ENCODE peak calls at places on chromosomes 5 and 9, in eight cellular contexts. Y is choroid plexus epithelial cell, B is GM20000, O is RWPE1, W is tibial nerve, V is HFFc6, P is BE2C, Z is colonic mucosa. R is an unnamed sample.

GRCh38 chr5:179227578-179228311 is 117.5 kb downstream of the ADAMTS2 start:
- DNase-seq in Y (peak), B (no peak), O (no peak), W (no peak), V (no peak), P (no peak), Z (no peak), R (no peak)

GRCh38 chr5:134889335-134889734 is 15.2 kb downstream of the TXNDC15 start:
- DNase-seq in Y (no peak), B (no peak), O (no peak), W (no peak), V (no peak), P (no peak), Z (no peak), R (no peak)

GRCh38 chr5:151772868-151773561 is 1.3 kb downstream of the G3BP1 start:
- DNase-seq in Y (peak), B (no peak), O (no peak), W (no peak), V (peak), P (no peak), Z (no peak), R (no peak)

GRCh38 chr9:130321539-130321938 is 56.0 kb downstream of the HMCN2 start:
- DNase-seq in Y (no peak), B (no peak), O (no peak), W (no peak), V (no peak), P (no peak), Z (no peak), R (no peak)

GRCh38 chr5:115948013-115948605 is 14.2 kb upstream of the LVRN start:
- DNase-seq in Y (peak), B (no peak), O (no peak), W (no peak), V (no peak), P (no peak), Z (no peak), R (no peak)

GRCh38 chr5:146544232-146544631 is 28.2 kb upstream of the GPR151 start:
- DNase-seq in Y (no peak), B (no peak), O (no peak), W (no peak), V (no peak), P (no peak), Z (no peak), R (no peak)

GRCh38 chr9:21796768-21797167 is 5.7 kb upstream of the MTAP start:
- DNase-seq in Y (peak), B (no peak), O (no peak), W (no peak), V (no peak), P (no peak), Z (no peak), R (no peak)

GRCh38 chr9:3181049-3181953 is 337.4 kb upstream of the PUM3 start:
- DNase-seq in Y (peak), B (peak), O (peak), W (no peak), V (no peak), P (peak), Z (peak), R (peak)

GRCh38 chr5:113569396-113569795 is 55.9 kb downstream of the YTHDC2 start:
- DNase-seq in Y (no peak), B (no peak), O (no peak), W (no peak), V (no peak), P (no peak), Z (no peak), R (no peak)

GRCh38 chr5:177111720-177112394 is 21.7 kb upstream of the NSD1 start:
- DNase-seq in Y (peak), B (peak), O (peak), W (peak), V (no peak), P (peak), Z (peak), R (peak)

GRCh38 chr9:98881356-98881755 is 62.4 kb upstream of the COL15A1 start:
- DNase-seq in Y (no peak), B (no peak), O (no peak), W (no peak), V (no peak), P (no peak), Z (no peak), R (no peak)

GRCh38 chr9:137218754-137219271 is 3.2 kb downstream of the RNF208 start:
- DNase-seq in Y (peak), B (no peak), O (no peak), W (no peak), V (no peak), P (peak), Z (peak), R (peak)

GRCh38 chr9:79143211-79143610 is 428.6 kb upstream of the TLE4 start:
- DNase-seq in Y (no peak), B (no peak), O (no peak), W (no peak), V (no peak), P (no peak), Z (no peak), R (no peak)

GRCh38 chr5:177545487-177546261 is 8.7 kb downstream of the FAM193B start:
- DNase-seq in Y (peak), B (no peak), O (peak), W (peak), V (peak), P (no peak), Z (peak), R (no peak)

GRCh38 chr9:133242991-133243390 is 32.0 kb downstream of the ABO start:
- DNase-seq in Y (no peak), B (no peak), O (no peak), W (no peak), V (no peak), P (no peak), Z (no peak), R (no peak)

GRCh38 chr9:112434487-112434886 is 52.1 kb upstream of the KIAA1958 start:
- DNase-seq in Y (no peak), B (no peak), O (no peak), W (no peak), V (no peak), P (no peak), Z (no peak), R (no peak)

GRCh38 chr9:134957165-134957944 is 39.6 kb upstream of the FCN1 start:
- DNase-seq in Y (no peak), B (no peak), O (no peak), W (no peak), V (no peak), P (no peak), Z (no peak), R (no peak)

GRCh38 chr5:160398806-160399205 is 1.0 kb downstream of the FAM200C start:
- DNase-seq in Y (peak), B (no peak), O (no peak), W (no peak), V (peak), P (no peak), Z (no peak), R (no peak)

GRCh38 chr5:136191304-136192014 is 1.5 kb downstream of the SMIM32 start:
- DNase-seq in Y (peak), B (no peak), O (peak), W (no peak), V (no peak), P (no peak), Z (peak), R (peak)

GRCh38 chr5:32027717-32028321 is 146.3 kb downstream of the GOLPH3 start:
- DNase-seq in Y (peak), B (no peak), O (peak), W (peak), V (peak), P (peak), Z (peak), R (no peak)

GRCh38 chr5:91409304-91409703 is 26.2 kb upstream of the ARRDC3 start:
- DNase-seq in Y (no peak), B (no peak), O (no peak), W (no peak), V (no peak), P (no peak), Z (no peak), R (no peak)

GRCh38 chr5:170769898-170770416 is 13.6 kb upstream of the GABRP start:
- DNase-seq in Y (no peak), B (no peak), O (no peak), W (no peak), V (no peak), P (no peak), Z (no peak), R (no peak)

GRCh38 chr9:96318921-96319560 is 17.1 kb upstream of the HSD17B3 start:
- DNase-seq in Y (no peak), B (no peak), O (no peak), W (no peak), V (no peak), P (no peak), Z (no peak), R (no peak)

GRCh38 chr9:118302721-118303120 is 598.5 kb downstream of the TLR4 start:
- DNase-seq in Y (no peak), B (no peak), O (no peak), W (no peak), V (no peak), P (no peak), Z (no peak), R (no peak)

GRCh38 chr5:58503634-58504033 is 12.4 kb downstream of the GAPT start:
- DNase-seq in Y (no peak), B (no peak), O (no peak), W (no peak), V (no peak), P (no peak), Z (no peak), R (no peak)

GRCh38 chr5:58499951-58500350 is 8.7 kb downstream of the GAPT start:
- DNase-seq in Y (no peak), B (no peak), O (no peak), W (no peak), V (no peak), P (no peak), Z (no peak), R (no peak)

GRCh38 chr5:58499231-58499630 is 8.0 kb downstream of the GAPT start:
- DNase-seq in Y (no peak), B (no peak), O (no peak), W (no peak), V (no peak), P (no peak), Z (no peak), R (no peak)

GRCh38 chr5:58505502-58505901 is 14.3 kb downstream of the GAPT start:
- DNase-seq in Y (no peak), B (no peak), O (no peak), W (no peak), V (no peak), P (no peak), Z (no peak), R (no peak)

DNA sequence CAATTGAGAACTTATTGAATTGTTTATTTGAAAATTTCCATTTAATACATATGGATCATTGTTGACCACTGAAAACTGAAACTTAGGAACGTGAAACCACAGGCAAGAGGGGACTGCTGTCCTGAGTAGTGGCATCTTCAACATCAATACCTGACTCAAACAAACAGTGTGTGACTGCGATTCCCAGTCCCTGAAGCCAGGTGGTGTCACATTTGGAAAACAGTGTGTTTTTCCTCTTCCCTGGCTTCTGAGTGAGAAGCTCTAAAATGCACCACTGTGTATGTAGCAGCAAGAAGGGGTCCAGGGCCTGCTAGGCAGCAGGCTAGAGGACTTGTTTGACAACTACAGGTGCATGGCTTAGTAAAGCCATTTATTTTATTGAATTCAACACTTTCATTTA is 10.8 kb downstream of the GAPT start:
- DNase-seq in Y (no peak), B (no peak), O (no peak), W (no peak), V (no peak), P (no peak), Z (no peak), R (no peak)
- TF ChIP-seq CTCF in Y (peak), B (no peak), O (no peak), W (no peak), V (no peak), P (peak), Z (no peak), R (no peak)

GRCh38 chr5:150213530-150213929 is 23.7 kb downstream of the SLC6A7 start:
- DNase-seq in Y (peak), B (no peak), O (no peak), W (no peak), V (no peak), P (no peak), Z (no peak), R (no peak)

GRCh38 chr5:150215978-150216944 is 26.4 kb downstream of the SLC6A7 start:
- DNase-seq in Y (no peak), B (no peak), O (no peak), W (no peak), V (no peak), P (no peak), Z (peak), R (no peak)

GRCh38 chr5:150211156-150212030 is 21.5 kb downstream of the SLC6A7 start:
- DNase-seq in Y (no peak), B (no peak), O (peak), W (no peak), V (no peak), P (no peak), Z (peak), R (no peak)

GRCh38 chr5:150217041-150217440 is 27.2 kb downstream of the SLC6A7 start:
- DNase-seq in Y (no peak), B (no peak), O (no peak), W (no peak), V (no peak), P (no peak), Z (peak), R (no peak)

DNA sequence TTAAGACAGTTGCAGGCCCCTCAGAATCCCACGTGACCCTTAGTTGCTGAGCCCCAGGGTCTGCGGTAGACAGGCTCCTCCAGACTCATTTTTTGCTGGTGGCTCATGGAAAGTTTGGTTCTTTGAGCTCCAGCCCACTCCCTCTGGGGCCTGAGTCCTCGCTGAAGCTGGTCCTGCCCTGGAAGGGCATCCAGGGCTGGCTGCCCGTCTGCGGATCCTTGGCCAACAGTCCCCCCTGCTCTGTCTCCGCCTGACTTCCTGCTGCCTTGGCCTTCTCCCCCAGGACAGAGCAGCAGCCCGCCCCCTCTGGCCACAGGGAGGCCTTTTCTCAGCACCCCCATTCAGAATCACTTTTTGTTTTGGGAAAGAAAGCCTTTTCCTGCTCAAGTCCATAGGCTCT is 24.4 kb downstream of the SLC6A7 start:
- DNase-seq in Y (peak), B (no peak), O (no peak), W (no peak), V (peak), P (no peak), Z (no peak), R (no peak)
- TF ChIP-seq CTCF in Y (peak), B (no peak), O (no peak), W (no peak), V (peak), P (no peak), Z (no peak), R (no peak)

GRCh38 chr5:139392678-139393496 is 2.0 kb downstream of the PROB1 start:
- DNase-seq in Y (peak), B (peak), O (peak), W (no peak), V (no peak), P (peak), Z (peak), R (peak)
- TF ChIP-seq CTCF in Y (peak), B (peak), O (no peak), W (no peak), V (peak), P (peak), Z (peak), R (peak)

GRCh38 chr9:86099695-86100364 is 472 bp upstream of the GOLM1 start:
- DNase-seq in Y (peak), B (peak), O (peak), W (no peak), V (peak), P (no peak), Z (peak), R (peak)
- TF ChIP-seq CTCF in Y (no peak), B (no peak), O (no peak), W (no peak), V (no peak), P (no peak), Z (no peak), R (peak)

DNA sequence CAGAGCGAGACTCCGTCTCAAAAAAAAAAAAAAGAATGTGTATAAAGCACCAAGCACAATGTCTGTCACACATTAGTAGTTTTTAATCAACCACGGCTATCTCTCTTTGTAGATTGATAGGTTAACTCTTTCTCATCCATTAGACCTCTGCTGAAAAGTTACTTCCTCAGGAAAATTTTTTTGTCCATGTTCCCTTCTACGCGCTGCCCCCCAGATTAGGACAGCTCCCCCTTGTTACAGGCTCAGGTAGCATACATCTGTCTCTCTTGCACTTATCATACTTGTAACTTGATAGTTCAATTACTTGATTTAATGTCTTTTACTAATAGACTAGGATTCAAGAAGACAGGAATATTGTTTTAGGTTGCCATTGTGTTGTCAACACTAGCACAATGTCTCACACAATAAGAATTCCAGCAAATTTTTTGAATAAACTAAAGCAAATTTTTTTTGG is 1.5 kb downstream of the SPDL1 start:
- DNase-seq in Y (no peak), B (no peak), O (no peak), W (no peak), V (no peak), P (no peak), Z (no peak), R (no peak)
- TF ChIP-seq CTCF in Y (peak), B (no peak), O (no peak), W (no peak), V (peak), P (no peak), Z (no peak), R (no peak)

DNA sequence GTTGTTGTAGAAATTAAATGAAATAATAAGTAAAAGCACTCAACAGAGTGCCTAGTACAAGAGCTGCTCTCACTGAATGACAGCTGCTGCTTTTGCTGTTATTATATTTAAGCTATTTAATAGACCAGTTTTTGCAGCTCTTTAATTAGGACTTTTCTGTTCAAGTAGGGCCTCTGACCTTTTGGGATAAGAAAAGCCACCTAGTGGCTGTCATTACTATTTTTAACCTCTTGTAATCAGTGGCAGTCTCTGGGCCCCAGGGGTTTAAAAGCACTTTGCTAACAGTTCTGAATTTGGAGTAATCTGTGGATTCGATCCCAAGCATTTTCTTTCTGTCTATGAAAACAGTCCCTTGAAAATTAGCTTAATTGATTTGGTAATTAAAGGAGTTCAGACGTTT is 121.1 kb downstream of the NUDT12 start:
- DNase-seq in Y (no peak), B (no peak), O (no peak), W (no peak), V (no peak), P (peak), Z (no peak), R (peak)
- TF ChIP-seq CTCF in Y (peak), B (no peak), O (no peak), W (no peak), V (peak), P (peak), Z (no peak), R (peak)

GRCh38 chr5:92916036-92916435 is 665.0 kb downstream of the NR2F1-AS1 start:
- DNase-seq in Y (peak), B (no peak), O (peak), W (no peak), V (peak), P (no peak), Z (no peak), R (no peak)
- TF ChIP-seq CTCF in Y (peak), B (no peak), O (no peak), W (peak), V (peak), P (peak), Z (no peak), R (no peak)

DNA sequence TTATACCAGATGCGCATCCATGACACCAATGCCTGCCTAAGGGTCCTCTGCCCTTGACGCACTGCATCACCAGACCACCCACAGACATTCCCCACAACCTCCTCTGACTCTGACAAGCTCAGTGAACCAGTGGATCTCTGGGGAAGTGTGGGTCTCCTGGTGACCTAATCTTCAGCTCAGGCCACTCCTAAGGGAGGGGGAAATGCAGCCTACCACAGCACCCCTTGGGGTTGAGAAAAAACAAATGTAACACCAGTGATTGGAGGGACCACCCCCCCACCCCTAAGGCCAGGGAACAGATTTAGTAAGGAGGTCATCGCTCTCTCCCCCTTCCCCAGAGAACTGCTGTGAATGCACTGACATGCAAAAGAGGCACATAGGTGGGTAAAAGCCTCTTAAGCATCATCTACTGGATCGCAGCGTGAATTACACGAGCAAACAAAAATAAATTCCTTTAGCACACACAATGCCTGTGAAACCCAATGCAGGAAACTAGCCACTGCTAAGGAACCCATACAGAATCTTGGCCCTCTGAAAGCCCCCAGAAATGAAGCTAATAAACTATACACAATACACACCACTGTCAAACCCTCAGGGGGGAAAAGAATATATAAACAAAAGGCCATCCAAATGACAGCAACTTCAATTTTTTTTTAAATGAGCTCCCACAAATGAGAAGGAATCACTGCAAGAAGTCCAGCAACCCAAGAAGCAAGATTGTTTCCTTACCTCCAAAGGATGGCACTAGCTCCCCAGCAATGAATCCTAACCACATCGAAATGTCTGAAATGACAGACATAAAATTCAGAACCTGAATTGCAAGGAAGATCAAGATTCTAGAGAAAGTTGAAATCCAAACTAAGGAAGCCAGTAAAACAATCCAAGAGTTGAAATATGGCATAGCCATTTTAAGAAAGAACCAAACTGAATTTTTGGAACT is 513.7 kb upstream of the PTGER4 start:
- DNase-seq in Y (peak), B (no peak), O (no peak), W (no peak), V (peak), P (no peak), Z (no peak), R (no peak)
- TF ChIP-seq CTCF in Y (peak), B (no peak), O (no peak), W (no peak), V (peak), P (no peak), Z (no peak), R (no peak)